ENCODE peak calls at places on chromosomes 1 and 21, in six cellular contexts. W, O, S, Z, J and T are unnamed samples.

GRCh38 chr1:57218487-57219079 is 205.3 kb downstream of the DAB1 start:
- DNase-seq in S (no peak), J (peak), O (no peak), W (no peak), Z (no peak), T (no peak)

GRCh38 chr1:211340622-211341487 is 14.2 kb downstream of the TRAF5 start:
- DNase-seq in O (no peak), S (no peak), W (no peak), J (no peak), Z (no peak), T (no peak)

GRCh38 chr1:163357378-163357777 is 35.6 kb downstream of the NUF2 start:
- DNase-seq in J (no peak), O (no peak), S (no peak), W (no peak), Z (no peak), T (no peak)

GRCh38 chr1:215987092-215987855 is 420.2 kb downstream of the KCTD3 start:
- DNase-seq in Z (no peak), O (no peak), J (peak), S (no peak), W (no peak), T (no peak)

GRCh38 chr1:184329962-184330868 is 56.6 kb upstream of the C1orf21 start:
- DNase-seq in Z (no peak), J (peak), S (no peak), W (no peak), O (no peak), T (no peak)

GRCh38 chr1:109300650-109301151 is 6.1 kb downstream of the MYBPHL start:
- DNase-seq in Z (no peak), S (no peak), J (no peak), W (no peak), O (no peak), T (no peak)

GRCh38 chr1:174218983-174219382 is 59.7 kb downstream of the RABGAP1L start:
- DNase-seq in W (no peak), Z (no peak), S (no peak), J (no peak), O (no peak), T (no peak)

GRCh38 chr1:173168941-173169340 is 38.2 kb downstream of the TNFSF4 start:
- DNase-seq in J (no peak), O (no peak), Z (no peak), W (no peak), S (no peak), T (no peak)

GRCh38 chr1:241156231-241156965 is 200.6 kb downstream of the RGS7 start:
- DNase-seq in J (peak), O (no peak), S (no peak), W (peak), Z (no peak), T (no peak)

GRCh38 chr21:16309250-16309971 is 579.6 kb downstream of the USP25 start:
- DNase-seq in S (no peak), Z (no peak), J (no peak), W (no peak), O (no peak), T (no peak)

GRCh38 chr1:214844319-214844718 is 238.2 kb upstream of the KCNK2 start:
- DNase-seq in Z (no peak), J (no peak), O (no peak), S (no peak), W (no peak), T (no peak)

GRCh38 chr1:27149084-27149483 is 5.8 kb downstream of the SLC9A1 start:
- DNase-seq in J (no peak), O (no peak), S (no peak), Z (no peak), W (no peak), T (no peak)

GRCh38 chr1:176876966-176877515 is 287.5 kb downstream of the ASTN1 start:
- DNase-seq in S (no peak), J (no peak), W (no peak), O (no peak), Z (no peak), T (no peak)

GRCh38 chr1:55955237-55955636 is 624.1 kb downstream of the PLPP3 start:
- DNase-seq in J (no peak), O (no peak), S (no peak), W (no peak), Z (no peak), T (no peak)

GRCh38 chr1:7752512-7753417 is 18.3 kb upstream of the VAMP3 start:
- DNase-seq in Z (peak), J (peak), O (peak), S (no peak), W (no peak), T (no peak)
- TF ChIP-seq CTCF in Z (peak), J (peak), O (peak), S (peak), W (peak), T (peak)

DNA sequence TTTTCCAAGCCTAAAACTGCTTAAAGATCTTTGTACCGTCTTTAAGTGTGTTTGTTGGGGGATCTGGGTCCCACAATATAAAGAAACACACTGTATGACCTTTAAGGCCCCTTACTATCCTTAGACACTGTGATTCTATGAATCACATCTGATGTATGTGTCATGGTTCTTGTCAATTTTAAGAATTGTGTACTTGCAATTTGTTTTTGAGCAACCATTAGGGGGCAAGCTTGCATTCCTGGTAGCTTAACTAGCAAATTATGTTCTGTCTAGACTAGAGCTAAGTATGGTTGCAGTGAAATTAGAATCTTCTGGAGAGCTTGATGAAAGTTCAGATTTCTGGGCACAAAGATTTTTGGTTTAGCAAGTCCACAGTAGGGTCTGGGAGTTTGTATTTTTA is 219.5 kb downstream of the TPR start:
- DNase-seq in O (no peak), Z (peak), S (no peak), W (no peak), J (peak), T (no peak)
- TF ChIP-seq CTCF in O (peak), Z (peak), S (no peak), W (peak), J (peak), T (no peak)

GRCh38 chr1:61238371-61238689 is 156.0 kb downstream of the NFIA start:
- DNase-seq in O (no peak), W (no peak), Z (no peak), S (no peak), J (no peak), T (no peak)
- TF ChIP-seq CTCF in O (no peak), W (no peak), Z (no peak), S (no peak), J (no peak), T (no peak)

GRCh38 chr21:44064852-44065403 is 42.3 kb upstream of the PWP2 start:
- DNase-seq in W (no peak), J (no peak), S (no peak), O (no peak), Z (no peak), T (no peak)

GRCh38 chr21:44070391-44070790 is 36.8 kb upstream of the PWP2 start:
- DNase-seq in Z (no peak), S (no peak), J (no peak), W (no peak), O (no peak), T (no peak)

GRCh38 chr21:44066116-44066515 is 41.1 kb upstream of the PWP2 start:
- DNase-seq in Z (no peak), J (no peak), S (no peak), O (no peak), W (no peak), T (no peak)

GRCh38 chr21:44065428-44065827 is 41.8 kb upstream of the PWP2 start:
- DNase-seq in O (peak), W (no peak), J (no peak), Z (no peak), S (peak), T (peak)

GRCh38 chr21:44067011-44067839 is 40.0 kb upstream of the PWP2 start:
- DNase-seq in Z (no peak), J (peak), W (no peak), S (no peak), O (no peak), T (no peak)
- TF ChIP-seq CTCF in Z (no peak), J (no peak), W (no peak), S (no peak), O (no peak), T (no peak)

GRCh38 chr1:112546076-112546475 is 37.3 kb downstream of the WNT2B start:
- DNase-seq in W (no peak), J (no peak), S (no peak), O (no peak), Z (no peak), T (no peak)
- TF ChIP-seq CTCF in W (no peak), J (no peak), S (no peak), O (no peak), Z (no peak), T (no peak)

DNA sequence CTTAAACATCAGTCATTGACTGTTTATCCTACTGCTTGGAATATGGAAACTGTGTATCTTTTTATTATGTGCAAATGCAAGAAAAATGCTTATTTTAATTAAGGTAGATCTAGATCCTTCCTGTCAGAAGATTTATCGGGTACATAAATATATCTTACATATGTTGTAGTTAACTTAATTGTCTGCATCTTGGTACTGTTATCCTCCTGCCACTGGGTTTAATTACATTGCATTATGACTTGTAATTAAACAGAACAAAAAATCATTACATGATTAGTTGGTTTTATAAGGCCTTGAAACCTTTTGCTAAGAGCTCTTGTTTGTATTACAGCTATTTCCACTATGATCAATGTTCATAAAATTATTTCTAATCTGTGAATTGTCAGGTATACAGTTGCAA is 211.2 kb downstream of the PTGER3 start:
- DNase-seq in S (no peak), Z (no peak), W (no peak), J (no peak), O (no peak), T (no peak)
- TF ChIP-seq CTCF in S (no peak), Z (no peak), W (no peak), J (no peak), O (no peak), T (no peak)

DNA sequence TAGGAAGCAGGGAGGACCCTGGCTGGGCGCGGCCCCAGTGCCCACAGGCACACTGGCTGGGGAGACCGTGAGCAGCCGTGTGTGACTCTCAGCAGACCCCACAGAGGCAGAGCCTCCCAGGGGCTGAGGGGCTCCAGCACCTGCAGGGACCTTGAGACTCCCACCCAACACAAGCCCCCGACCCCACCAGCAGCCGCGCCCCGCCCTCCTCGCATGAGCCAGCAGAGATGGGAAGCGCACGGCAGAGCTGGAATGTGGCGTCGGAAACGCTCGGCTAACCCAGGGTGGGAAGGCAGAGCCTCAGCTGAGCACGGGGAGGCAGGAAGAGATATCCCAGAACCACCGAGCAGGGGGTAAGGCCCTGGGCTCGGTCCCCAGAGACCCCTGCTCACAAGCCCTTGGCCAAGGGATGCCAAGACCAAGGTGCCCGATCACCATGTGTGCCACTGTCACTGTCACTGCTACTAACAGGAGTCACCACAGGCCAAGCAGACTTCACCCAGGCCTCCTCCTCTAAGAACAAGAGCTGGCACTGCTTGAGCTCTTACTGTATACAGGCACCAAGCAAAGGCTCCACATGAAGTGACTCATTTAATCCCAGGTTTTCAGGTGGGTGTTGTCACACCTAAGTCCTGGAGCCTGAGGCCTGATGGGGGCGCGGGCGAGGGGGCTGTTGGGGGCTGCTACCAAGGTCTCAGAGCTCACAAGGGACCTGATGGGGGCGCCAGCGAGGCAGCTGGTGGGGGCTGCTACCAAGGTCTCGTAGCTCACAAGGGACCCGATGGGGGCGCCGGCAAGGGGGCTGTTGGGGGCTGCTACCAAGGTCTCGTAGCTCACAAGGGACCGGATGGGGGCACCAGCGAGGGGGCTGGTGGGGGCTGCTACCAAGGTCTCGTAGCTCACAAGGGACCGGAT is 20.1 kb downstream of the MEGF6 start:
- DNase-seq in W (no peak), S (no peak), Z (no peak), O (no peak), J (no peak), T (no peak)
- TF ChIP-seq CTCF in W (no peak), S (no peak), Z (peak), O (no peak), J (no peak), T (no peak)

DNA sequence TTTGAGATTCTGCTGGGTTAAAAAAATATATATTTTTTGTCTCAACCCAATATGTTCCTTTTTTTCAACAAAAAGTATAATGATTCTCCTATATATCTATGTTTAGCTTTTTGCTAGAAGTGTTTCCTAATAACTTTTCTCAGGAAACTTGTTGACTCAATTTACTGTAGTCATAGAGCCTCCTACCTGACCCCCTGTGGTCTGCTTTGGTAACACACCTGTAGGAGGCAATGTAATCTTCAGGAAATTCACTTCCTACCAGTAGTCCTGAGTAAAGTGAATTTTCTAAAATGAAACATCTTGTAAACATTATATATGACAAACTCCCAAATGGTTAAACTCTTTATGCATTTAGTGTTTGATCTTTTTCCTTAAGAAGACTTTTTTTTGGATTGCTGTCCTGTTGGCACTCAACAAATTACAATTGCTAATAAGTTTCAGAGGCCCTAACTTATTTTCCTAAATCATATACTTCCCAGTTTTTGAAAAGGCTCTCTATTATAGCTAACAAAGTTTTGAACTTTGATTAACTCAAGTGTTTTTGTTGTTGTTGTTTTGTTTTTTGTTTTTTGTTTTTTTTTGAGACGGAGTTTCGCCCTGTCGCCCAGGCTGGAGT is 118.3 kb downstream of the OLFML2B start:
- DNase-seq in Z (peak), S (no peak), W (no peak), J (peak), O (no peak), T (no peak)
- TF ChIP-seq CTCF in Z (peak), S (peak), W (peak), J (peak), O (peak), T (peak)

GRCh38 chr1:25889470-25889869 is 14.0 kb upstream of the PAQR7 start:
- DNase-seq in O (no peak), Z (no peak), J (no peak), W (no peak), S (no peak), T (no peak)
- TF ChIP-seq CTCF in O (no peak), Z (peak), J (no peak), W (peak), S (no peak), T (no peak)